ENCODE peak calls at places on chromosomes 6 and 20, in nine cellular contexts. T, L, G, P, W, I, C, B and X are unnamed samples.

GRCh38 chr20:53981752-53982437 is 88.5 kb downstream of the BCAS1 start:
- DNase-seq in I (no peak), W (peak; percentile 65), B (no peak), C (no peak), L (no peak), P (no peak), G (no peak), T (no peak), X (no peak)

GRCh38 chr6:28353981-28354676 is 4.4 kb downstream of the ZKSCAN3 start:
- DNase-seq in L (peak; percentile 77), C (peak; percentile 76), P (peak; percentile 23), W (peak; percentile 84), B (no peak), T (peak; percentile 73), G (no peak), I (peak; percentile 60), X (no peak)

GRCh38 chr6:72032056-72032455 is 145.7 kb downstream of the RIMS1 start:
- DNase-seq in G (no peak), W (no peak), I (no peak), P (peak; percentile 1), B (no peak), T (no peak), L (no peak), C (no peak), X (no peak)

GRCh38 chr6:170291271-170292110 is 613 bp upstream of the DLL1 start:
- DNase-seq in W (no peak), I (no peak), C (peak; percentile 57), P (no peak), T (peak; percentile 42), L (peak; percentile 68), B (no peak), G (peak; percentile 78), X (no peak)

GRCh38 chr6:43798688-43799444 is 28.9 kb downstream of the VEGFA start:
- DNase-seq in L (peak; percentile 90), P (peak; percentile 56), C (peak; percentile 92), B (peak; percentile 84), T (no peak), I (peak; percentile 86), W (peak; percentile 86), G (no peak), X (no peak)

GRCh38 chr20:60035-60918 is 27.2 kb upstream of the DEFB125 start:
- DNase-seq in W (no peak), C (no peak), G (no peak), T (no peak), B (no peak), L (no peak), P (no peak), I (peak; percentile 35), X (no peak)

GRCh38 chr20:11454966-11455799 is 462.5 kb upstream of the BTBD3 start:
- DNase-seq in T (no peak), P (peak; percentile 82), I (peak; percentile 91), W (peak; percentile 69), B (no peak), L (no peak), G (no peak), C (no peak), X (no peak)

GRCh38 chr6:170101281-170102035 is 189.4 kb downstream of the DLL1 start:
- DNase-seq in I (no peak), T (no peak), W (no peak), P (no peak), C (peak; percentile 17), L (no peak), G (peak; percentile 58), B (peak; percentile 33), X (no peak)

GRCh38 chr6:36688534-36689075 is 9.0 kb upstream of the RAB44 start:
- DNase-seq in C (no peak), P (no peak), T (no peak), I (no peak), G (no peak), B (no peak), W (peak; percentile 46), L (no peak), X (no peak)

GRCh38 chr6:8108031-8108660 is 5.8 kb upstream of the EEF1E1 start:
- DNase-seq in I (peak; percentile 76), T (no peak), P (peak; percentile 98), G (no peak), W (peak; percentile 97), B (peak; percentile 84), C (no peak), L (no peak), X (no peak)

GRCh38 chr20:58342104-58342945 is 32.8 kb downstream of the RAB22A start:
- DNase-seq in G (no peak), B (no peak), I (peak; percentile 29), L (no peak), T (no peak), C (no peak), P (peak; percentile 65), W (peak; percentile 68), X (no peak)

GRCh38 chr6:138287144-138287955 is 69.1 kb upstream of the PBOV1 start:
- DNase-seq in B (no peak), C (peak; percentile 84), W (peak; percentile 12), L (peak; percentile 50), P (peak; percentile 24), I (peak; percentile 31), T (no peak), G (no peak), X (peak; percentile 13)

GRCh38 chr6:7993952-7994351 is 70.2 kb downstream of the BLOC1S5 start:
- DNase-seq in L (no peak), B (no peak), I (no peak), G (no peak), W (no peak), C (no peak), T (no peak), P (no peak), X (no peak)

DNA sequence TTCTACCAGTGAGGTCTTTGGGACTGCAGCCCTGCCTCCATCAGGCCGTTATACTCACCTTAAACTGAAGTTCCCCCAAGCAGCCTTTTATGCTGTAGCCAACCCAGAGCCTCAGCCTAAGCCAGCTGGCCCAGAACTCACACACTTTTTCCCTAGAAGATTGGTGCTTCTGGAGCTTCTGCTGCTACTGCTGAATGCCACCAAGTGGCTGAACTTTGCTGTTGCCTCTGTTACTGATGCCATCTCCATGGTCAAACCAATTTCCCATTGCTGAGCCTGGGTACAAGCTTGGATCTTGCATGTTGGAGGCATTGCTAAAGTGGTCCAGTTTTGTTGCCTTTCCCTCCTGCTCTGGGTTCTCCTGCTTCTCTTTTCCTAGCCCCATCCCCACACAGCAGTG is 15.0 kb upstream of the TBX18 start:
- DNase-seq in B (no peak), P (no peak), L (no peak), T (no peak), C (no peak), I (no peak), G (no peak), W (no peak), X (no peak)
- TF ChIP-seq CTCF in B (no peak), P (peak; percentile 51), L (no peak), T (no peak), C (no peak), I (no peak), G (no peak), W (peak; percentile 22), X (no peak)

GRCh38 chr6:14118444-14118843 is 872 bp downstream of the CD83 start:
- DNase-seq in T (no peak), P (no peak), G (no peak), L (no peak), I (no peak), C (no peak), B (no peak), W (no peak), X (no peak)
- H3K4me3 ChIP-seq in T (peak overlapping the region; percentile 69), P (no peak overlapping the region), G (peak overlapping the region; percentile 80), L (peak overlapping the region; percentile 74), I (no peak overlapping the region), C (no peak overlapping the region), B (no peak overlapping the region), W (no peak overlapping the region), X (peak overlapping the region; percentile 89)

GRCh38 chr20:3577366-3577765 is 85.8 kb downstream of the GFRA4 start:
- DNase-seq in G (no peak), W (no peak), B (no peak), T (no peak), I (no peak), C (no peak), L (no peak), P (no peak), X (no peak)

GRCh38 chr20:3576363-3576762 is 86.8 kb downstream of the GFRA4 start:
- DNase-seq in G (no peak), T (no peak), W (no peak), L (no peak), P (no peak), C (no peak), I (no peak), B (no peak), X (no peak)

GRCh38 chr20:3583765-3584164 is 79.4 kb downstream of the GFRA4 start:
- DNase-seq in C (no peak), I (no peak), T (no peak), W (no peak), P (no peak), B (no peak), G (no peak), L (no peak), X (no peak)

GRCh38 chr20:3586111-3586510 is 77.1 kb downstream of the GFRA4 start:
- DNase-seq in L (no peak), I (no peak), T (no peak), C (no peak), B (no peak), G (no peak), W (no peak), P (no peak), X (no peak)

DNA sequence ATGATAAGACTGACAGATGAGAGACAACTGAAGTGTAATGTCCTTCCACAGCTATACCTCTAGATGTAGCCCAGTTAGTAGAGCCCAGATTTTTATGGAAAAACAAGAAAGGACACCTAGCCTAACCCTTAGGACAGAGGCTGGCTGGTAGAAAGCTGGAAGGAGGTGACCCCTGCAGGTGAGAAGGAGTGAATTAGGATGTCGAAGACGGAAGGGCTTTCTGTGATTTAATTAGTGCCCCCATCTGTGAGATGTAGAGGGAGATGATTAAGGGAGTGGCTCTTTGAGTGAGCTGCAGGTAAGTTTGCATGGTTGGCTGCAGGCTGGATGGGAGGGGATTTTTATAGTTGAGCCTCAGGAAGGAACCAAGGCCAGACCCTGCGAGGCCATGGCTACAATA is 82.8 kb downstream of the GFRA4 start:
- DNase-seq in W (no peak), G (no peak), T (no peak), P (no peak), L (no peak), C (no peak), I (no peak), B (no peak), X (no peak)
- TF ChIP-seq CTCF in W (no peak), G (no peak), T (no peak), P (no peak), L (no peak), C (no peak), I (no peak), B (peak; percentile 26), X (no peak)

DNA sequence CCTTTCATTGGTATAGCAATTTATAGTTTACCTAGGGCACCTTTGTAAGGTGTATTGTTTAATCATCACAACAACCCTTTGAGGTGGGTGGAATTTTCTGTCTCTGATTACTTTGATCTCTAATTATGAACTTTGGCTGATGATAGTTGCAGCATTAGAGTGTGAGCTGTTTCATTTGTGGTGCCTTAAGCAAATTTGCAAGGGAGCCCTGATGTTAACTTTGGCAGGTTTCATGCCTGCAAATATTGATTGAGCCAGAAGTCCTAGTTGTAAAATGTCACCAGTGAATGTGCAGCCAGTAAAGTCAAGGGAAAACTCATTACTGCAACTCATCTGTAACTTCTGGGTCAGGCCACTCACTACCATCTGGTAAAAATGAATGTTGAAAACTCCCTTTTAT is 29.8 kb downstream of the CTNNBL1 start:
- DNase-seq in T (no peak), B (no peak), G (no peak), C (peak; percentile 33), W (no peak), L (no peak), P (no peak), I (no peak), X (no peak)
- H3K4me3 ChIP-seq in T (no peak overlapping the region), B (no peak overlapping the region), G (no peak overlapping the region), C (no peak overlapping the region), W (no peak overlapping the region), L (no peak overlapping the region), P (no peak overlapping the region), I (no peak overlapping the region), X (no peak overlapping the region)